ENCODE peak calls at places on chromosomes 4 and X, in seven cellular contexts. One of them, this sample, is unnamed.
A peak's percentile ranks its signal among the peaks of the same experiment; 100 is the strongest.

GRCh38 chr4:63637270-63637669 is 772.0 kb downstream of the TECRL start:
- DNase-seq in naive thymus-derived CD8-positive, alpha-beta T cell: no peak
- DNase-seq in hepatocyte: no peak
- DNase-seq in endothelial cell: no peak
- DNase-seq in H4: no peak
- DNase-seq in HS-5: no peak
- DNase-seq in thoracic aorta: no peak
- DNase-seq in this sample: no peak

GRCh38 chr4:42914937-42915336 is 22.4 kb downstream of the GRXCR1 start:
- DNase-seq in naive thymus-derived CD8-positive, alpha-beta T cell: no peak
- DNase-seq in hepatocyte: no peak
- DNase-seq in endothelial cell: no peak
- DNase-seq in H4: no peak
- DNase-seq in HS-5: no peak
- DNase-seq in thoracic aorta: no peak
- DNase-seq in this sample: no peak

GRCh38 chrX:63740382-63740781 is 44.6 kb downstream of the ARHGEF9 start:
- DNase-seq in naive thymus-derived CD8-positive, alpha-beta T cell: no peak
- DNase-seq in hepatocyte: no peak
- DNase-seq in endothelial cell: no peak
- DNase-seq in H4: no peak
- DNase-seq in HS-5: no peak
- DNase-seq in thoracic aorta: no peak
- DNase-seq in this sample: no peak

GRCh38 chr4:11904117-11904535 is 475.4 kb upstream of the HS3ST1 start:
- DNase-seq in naive thymus-derived CD8-positive, alpha-beta T cell: no peak
- DNase-seq in hepatocyte: no peak
- DNase-seq in endothelial cell: no peak
- DNase-seq in H4: no peak
- DNase-seq in HS-5: no peak
- DNase-seq in thoracic aorta: no peak
- DNase-seq in this sample: no peak

GRCh38 chrX:50704360-50704759 is 109.6 kb downstream of the SHROOM4 start:
- DNase-seq in naive thymus-derived CD8-positive, alpha-beta T cell: no peak
- DNase-seq in hepatocyte: no peak
- DNase-seq in endothelial cell: no peak
- DNase-seq in H4: no peak
- DNase-seq in HS-5: no peak
- DNase-seq in thoracic aorta: no peak
- DNase-seq in this sample: no peak

GRCh38 chr4:56908206-56909082 is 744 bp downstream of the REST start:
- DNase-seq in naive thymus-derived CD8-positive, alpha-beta T cell: peak; percentile 65
- DNase-seq in hepatocyte: peak; percentile 88
- DNase-seq in endothelial cell: peak; percentile 83
- DNase-seq in H4: peak; percentile 34
- DNase-seq in HS-5: peak; percentile 9
- DNase-seq in thoracic aorta: peak; percentile 7
- DNase-seq in this sample: peak; percentile 59

GRCh38 chr4:97910005-97910404 is 233.3 kb downstream of the STPG2 start:
- DNase-seq in naive thymus-derived CD8-positive, alpha-beta T cell: no peak
- DNase-seq in hepatocyte: peak; percentile 20
- DNase-seq in endothelial cell: no peak
- DNase-seq in H4: no peak
- DNase-seq in HS-5: no peak
- DNase-seq in thoracic aorta: no peak
- DNase-seq in this sample: peak; percentile 16

GRCh38 chrX:143669395-143669794 is 33.5 kb upstream of the SLITRK4 start:
- DNase-seq in naive thymus-derived CD8-positive, alpha-beta T cell: no peak
- DNase-seq in hepatocyte: peak; percentile 8
- DNase-seq in endothelial cell: no peak
- DNase-seq in H4: peak; percentile 9
- DNase-seq in HS-5: no peak
- DNase-seq in thoracic aorta: no peak
- DNase-seq in this sample: no peak

GRCh38 chr4:174218127-174218790 is 65.2 kb downstream of the FBXO8 start:
- DNase-seq in naive thymus-derived CD8-positive, alpha-beta T cell: no peak
- DNase-seq in hepatocyte: no peak
- DNase-seq in endothelial cell: no peak
- DNase-seq in H4: no peak
- DNase-seq in HS-5: no peak
- DNase-seq in thoracic aorta: no peak
- DNase-seq in this sample: no peak

GRCh38 chr4:14025891-14026290 is 398.4 kb upstream of the BOD1L1 start:
- DNase-seq in naive thymus-derived CD8-positive, alpha-beta T cell: no peak
- DNase-seq in hepatocyte: no peak
- DNase-seq in endothelial cell: no peak
- DNase-seq in H4: no peak
- DNase-seq in HS-5: no peak
- DNase-seq in thoracic aorta: no peak
- DNase-seq in this sample: no peak

GRCh38 chr4:100379583-100380105 is 138.2 kb downstream of the EMCN start:
- DNase-seq in naive thymus-derived CD8-positive, alpha-beta T cell: no peak
- DNase-seq in hepatocyte: peak; percentile 7
- DNase-seq in endothelial cell: no peak
- DNase-seq in H4: no peak
- DNase-seq in HS-5: no peak
- DNase-seq in thoracic aorta: no peak
- DNase-seq in this sample: no peak

GRCh38 chrX:71214152-71214551 is 8.9 kb upstream of the GJB1 start:
- DNase-seq in naive thymus-derived CD8-positive, alpha-beta T cell: no peak
- DNase-seq in hepatocyte: no peak
- DNase-seq in endothelial cell: no peak
- DNase-seq in H4: no peak
- DNase-seq in HS-5: no peak
- DNase-seq in thoracic aorta: no peak
- DNase-seq in this sample: no peak

GRCh38 chrX:38804481-38805293 is 3.4 kb downstream of the MID1IP1 start:
- DNase-seq in naive thymus-derived CD8-positive, alpha-beta T cell: peak; percentile 21
- DNase-seq in hepatocyte: peak; percentile 32
- DNase-seq in endothelial cell: peak; percentile 34
- DNase-seq in H4: peak; percentile 5
- DNase-seq in HS-5: no peak
- DNase-seq in thoracic aorta: no peak
- DNase-seq in this sample: no peak

GRCh38 chr4:124632439-124632838 is 80.1 kb downstream of the ANKRD50 start:
- DNase-seq in naive thymus-derived CD8-positive, alpha-beta T cell: no peak
- DNase-seq in hepatocyte: no peak
- DNase-seq in endothelial cell: no peak
- DNase-seq in H4: no peak
- DNase-seq in HS-5: no peak
- DNase-seq in thoracic aorta: no peak
- DNase-seq in this sample: no peak

GRCh38 chr4:29304595-29304994 is 1415.6 kb upstream of the PCDH7 start:
- DNase-seq in naive thymus-derived CD8-positive, alpha-beta T cell: no peak
- DNase-seq in hepatocyte: no peak
- DNase-seq in endothelial cell: no peak
- DNase-seq in H4: peak; percentile 85
- DNase-seq in HS-5: no peak
- DNase-seq in thoracic aorta: no peak
- DNase-seq in this sample: no peak

GRCh38 chrX:124211312-124211942 is 121.0 kb upstream of the TEX13D start:
- DNase-seq in naive thymus-derived CD8-positive, alpha-beta T cell: peak; percentile 18
- DNase-seq in hepatocyte: peak; percentile 37
- DNase-seq in endothelial cell: peak; percentile 9
- DNase-seq in H4: peak; percentile 20
- DNase-seq in HS-5: no peak
- DNase-seq in thoracic aorta: no peak
- DNase-seq in this sample: no peak

GRCh38 chrX:28966335-28966734 is 379.1 kb downstream of the IL1RAPL1 start:
- DNase-seq in naive thymus-derived CD8-positive, alpha-beta T cell: no peak
- DNase-seq in hepatocyte: no peak
- DNase-seq in endothelial cell: no peak
- DNase-seq in H4: peak; percentile 5
- DNase-seq in HS-5: peak; percentile 0
- DNase-seq in thoracic aorta: no peak
- DNase-seq in this sample: no peak

GRCh38 chrX:39896951-39897740 is 200.6 kb downstream of the BCOR start:
- DNase-seq in naive thymus-derived CD8-positive, alpha-beta T cell: no peak
- DNase-seq in hepatocyte: peak; percentile 56
- DNase-seq in endothelial cell: peak; percentile 4
- DNase-seq in H4: peak; percentile 54
- DNase-seq in HS-5: no peak
- DNase-seq in thoracic aorta: no peak
- DNase-seq in this sample: peak; percentile 57

GRCh38 chr4:15238720-15239119 is 189.1 kb upstream of the C1QTNF7 start:
- DNase-seq in naive thymus-derived CD8-positive, alpha-beta T cell: no peak
- DNase-seq in hepatocyte: peak; percentile 68
- DNase-seq in endothelial cell: peak; percentile 64
- DNase-seq in H4: peak; percentile 52
- DNase-seq in HS-5: no peak
- DNase-seq in thoracic aorta: no peak
- DNase-seq in this sample: peak; percentile 42

GRCh38 chrX:69361286-69361926 is 142.7 kb upstream of the NALF2 start:
- DNase-seq in naive thymus-derived CD8-positive, alpha-beta T cell: no peak
- DNase-seq in hepatocyte: peak; percentile 32
- DNase-seq in endothelial cell: no peak
- DNase-seq in H4: no peak
- DNase-seq in HS-5: peak; percentile 32
- DNase-seq in thoracic aorta: no peak
- DNase-seq in this sample: no peak